ENCODE peak calls at places on chromosomes 7 and 10, in four cellular contexts. One of them, this sample, is unnamed.

GRCh38 chr10:112461029-112461887 is 14.2 kb downstream of the VTI1A start:
- DNase-seq in uterus: no peak
- DNase-seq in mesenchymal stem cell: peak
- DNase-seq in ureter: no peak
- DNase-seq in this sample: no peak

GRCh38 chr10:63110940-63111339 is 22.2 kb upstream of the NRBF2 start:
- DNase-seq in uterus: no peak
- DNase-seq in mesenchymal stem cell: no peak
- DNase-seq in ureter: no peak
- DNase-seq in this sample: no peak

GRCh38 chr7:112462236-112462635 is 12.0 kb downstream of the IFRD1 start:
- DNase-seq in uterus: no peak
- DNase-seq in mesenchymal stem cell: peak
- DNase-seq in ureter: peak
- DNase-seq in this sample: peak

GRCh38 chr7:10889266-10889898 is 84.3 kb upstream of the PHF14 start:
- DNase-seq in uterus: no peak
- DNase-seq in mesenchymal stem cell: peak
- DNase-seq in ureter: no peak
- DNase-seq in this sample: no peak

GRCh38 chr10:33571616-33572015 is 237.1 kb upstream of the NRP1 start:
- DNase-seq in uterus: no peak
- DNase-seq in mesenchymal stem cell: no peak
- DNase-seq in ureter: no peak
- DNase-seq in this sample: no peak

GRCh38 chr10:44899450-44900080 is 11.6 kb upstream of the TMEM72 start:
- DNase-seq in uterus: no peak
- DNase-seq in mesenchymal stem cell: no peak
- DNase-seq in ureter: no peak
- DNase-seq in this sample: no peak

GRCh38 chr7:35875292-35875691 is 74.4 kb downstream of the SEPTIN7 start:
- DNase-seq in uterus: no peak
- DNase-seq in mesenchymal stem cell: no peak
- DNase-seq in ureter: no peak
- DNase-seq in this sample: no peak

GRCh38 chr7:29278362-29279070 is 83.9 kb downstream of the CHN2 start:
- DNase-seq in uterus: no peak
- DNase-seq in mesenchymal stem cell: no peak
- DNase-seq in ureter: no peak
- DNase-seq in this sample: no peak

GRCh38 chr7:46229409-46229808 is 308.3 kb upstream of the IGFBP3 start:
- DNase-seq in uterus: no peak
- DNase-seq in mesenchymal stem cell: peak
- DNase-seq in ureter: no peak
- DNase-seq in this sample: no peak

GRCh38 chr7:138097064-138097741 is 20.9 kb downstream of the AKR1D1 start:
- DNase-seq in uterus: no peak
- DNase-seq in mesenchymal stem cell: peak
- DNase-seq in ureter: no peak
- DNase-seq in this sample: no peak